ENCODE peak calls at places on chromosomes 16 and 17, in five cellular contexts. One of them, this sample, is unnamed.

GRCh38 chr17:78173025-78173715 is 4.8 kb downstream of the SYNGR2 start:
- ATAC-seq in heart right ventricle: peak
- ATAC-seq in right lobe of liver: no peak
- ATAC-seq in naive thymus-derived CD4-positive, alpha-beta T cell: peak
- ATAC-seq in pancreas: no peak
- ATAC-seq in this sample: peak

GRCh38 chr17:42337442-42337841 is 49.1 kb downstream of the STAT5A start:
- ATAC-seq in heart right ventricle: peak
- ATAC-seq in right lobe of liver: peak
- ATAC-seq in naive thymus-derived CD4-positive, alpha-beta T cell: peak
- ATAC-seq in pancreas: peak
- ATAC-seq in this sample: no peak

GRCh38 chr17:38729368-38729885 is 714 bp upstream of the CISD3 start:
- ATAC-seq in heart right ventricle: no peak
- ATAC-seq in right lobe of liver: no peak
- ATAC-seq in naive thymus-derived CD4-positive, alpha-beta T cell: no peak
- ATAC-seq in pancreas: no peak
- ATAC-seq in this sample: no peak

GRCh38 chr16:89334050-89334449 is 116.5 kb downstream of the ZNF778 start:
- ATAC-seq in heart right ventricle: no peak
- ATAC-seq in right lobe of liver: no peak
- ATAC-seq in naive thymus-derived CD4-positive, alpha-beta T cell: peak
- ATAC-seq in pancreas: peak
- ATAC-seq in this sample: peak

GRCh38 chr16:82627811-82628339 is 1.1 kb downstream of the CDH13 start:
- ATAC-seq in heart right ventricle: peak
- ATAC-seq in right lobe of liver: peak
- ATAC-seq in naive thymus-derived CD4-positive, alpha-beta T cell: no peak
- ATAC-seq in pancreas: no peak
- ATAC-seq in this sample: no peak

GRCh38 chr17:31573047-31573446 is 181.6 kb downstream of the RAB11FIP4 start:
- ATAC-seq in heart right ventricle: no peak
- ATAC-seq in right lobe of liver: no peak
- ATAC-seq in naive thymus-derived CD4-positive, alpha-beta T cell: no peak
- ATAC-seq in pancreas: no peak
- ATAC-seq in this sample: no peak

GRCh38 chr16:31477220-31478216 is 5.4 kb upstream of the SLC5A2 start:
- ATAC-seq in heart right ventricle: no peak
- ATAC-seq in right lobe of liver: peak
- ATAC-seq in naive thymus-derived CD4-positive, alpha-beta T cell: peak
- ATAC-seq in pancreas: peak
- ATAC-seq in this sample: no peak

GRCh38 chr17:79661292-79662041 is 50.6 kb upstream of the RBFOX3 start:
- ATAC-seq in heart right ventricle: no peak
- ATAC-seq in right lobe of liver: no peak
- ATAC-seq in naive thymus-derived CD4-positive, alpha-beta T cell: no peak
- ATAC-seq in pancreas: no peak
- ATAC-seq in this sample: no peak

GRCh38 chr17:68314916-68315535 is 23.7 kb downstream of the ARSG start:
- ATAC-seq in heart right ventricle: no peak
- ATAC-seq in right lobe of liver: no peak
- ATAC-seq in naive thymus-derived CD4-positive, alpha-beta T cell: peak
- ATAC-seq in pancreas: peak
- ATAC-seq in this sample: no peak

GRCh38 chr16:78817442-78817829 is 718.0 kb downstream of the WWOX start:
- ATAC-seq in heart right ventricle: no peak
- ATAC-seq in right lobe of liver: peak
- ATAC-seq in naive thymus-derived CD4-positive, alpha-beta T cell: no peak
- ATAC-seq in pancreas: peak
- ATAC-seq in this sample: no peak
- H3K27ac ChIP-seq in heart right ventricle: peak
- H3K27ac ChIP-seq in right lobe of liver: no peak
- H3K27ac ChIP-seq in naive thymus-derived CD4-positive, alpha-beta T cell: no peak
- H3K27ac ChIP-seq in pancreas: no peak
- H3K27ac ChIP-seq in this sample: peak

GRCh38 chr17:48052956-48053757 is 5.0 kb downstream of the NFE2L1 start:
- ATAC-seq in heart right ventricle: peak
- ATAC-seq in right lobe of liver: peak
- ATAC-seq in naive thymus-derived CD4-positive, alpha-beta T cell: no peak
- ATAC-seq in pancreas: no peak
- ATAC-seq in this sample: peak
- H3K27ac ChIP-seq in heart right ventricle: peak
- H3K27ac ChIP-seq in right lobe of liver: peak
- H3K27ac ChIP-seq in naive thymus-derived CD4-positive, alpha-beta T cell: no peak
- H3K27ac ChIP-seq in pancreas: peak
- H3K27ac ChIP-seq in this sample: peak

DNA sequence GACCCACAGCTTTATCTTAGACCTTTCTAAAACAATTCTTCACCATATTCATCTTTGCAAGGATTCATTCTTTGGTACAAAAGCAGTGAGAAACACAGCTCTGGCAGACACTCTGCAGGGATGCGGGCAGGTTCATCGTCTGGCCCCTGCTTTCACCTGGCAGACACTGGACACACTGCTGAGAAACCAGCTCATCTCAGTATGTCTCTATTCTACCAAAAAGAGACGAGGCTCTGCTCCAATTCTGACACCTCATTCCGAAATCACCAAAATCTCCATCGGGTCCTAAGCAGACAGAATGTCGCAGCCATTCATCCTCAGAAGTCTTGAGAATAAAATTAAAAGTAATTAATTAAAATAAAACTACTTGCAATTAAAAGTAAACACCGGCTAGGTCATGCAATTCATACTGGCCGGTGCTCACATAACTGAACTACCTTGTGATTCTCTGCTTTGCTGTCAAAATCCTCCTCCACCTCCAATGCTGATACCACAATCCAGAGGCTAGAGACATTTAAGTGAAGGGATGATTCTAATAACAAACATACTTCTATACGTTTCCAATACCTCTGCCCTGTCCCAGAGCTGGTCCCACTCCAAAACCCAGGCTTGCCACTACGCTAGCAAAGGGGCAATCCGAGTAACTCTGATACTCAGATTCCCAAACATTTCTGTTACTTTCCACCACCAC is 1.3 kb downstream of the RNF157 start:
- ATAC-seq in heart right ventricle: no peak
- ATAC-seq in right lobe of liver: no peak
- ATAC-seq in naive thymus-derived CD4-positive, alpha-beta T cell: no peak
- ATAC-seq in pancreas: no peak
- ATAC-seq in this sample: no peak
- H3K27ac ChIP-seq in heart right ventricle: no peak
- H3K27ac ChIP-seq in right lobe of liver: no peak
- H3K27ac ChIP-seq in naive thymus-derived CD4-positive, alpha-beta T cell: peak
- H3K27ac ChIP-seq in pancreas: no peak
- H3K27ac ChIP-seq in this sample: peak

GRCh38 chr16:11356573-11357331 is 11.5 kb downstream of the RMI2 start:
- ATAC-seq in heart right ventricle: peak
- ATAC-seq in right lobe of liver: peak
- ATAC-seq in naive thymus-derived CD4-positive, alpha-beta T cell: peak
- ATAC-seq in pancreas: peak
- ATAC-seq in this sample: peak

GRCh38 chr16:11361043-11361442 is 15.8 kb downstream of the RMI2 start:
- ATAC-seq in heart right ventricle: no peak
- ATAC-seq in right lobe of liver: no peak
- ATAC-seq in naive thymus-derived CD4-positive, alpha-beta T cell: no peak
- ATAC-seq in pancreas: no peak
- ATAC-seq in this sample: no peak

GRCh38 chr16:11360581-11360980 is 15.3 kb downstream of the RMI2 start:
- ATAC-seq in heart right ventricle: no peak
- ATAC-seq in right lobe of liver: no peak
- ATAC-seq in naive thymus-derived CD4-positive, alpha-beta T cell: no peak
- ATAC-seq in pancreas: no peak
- ATAC-seq in this sample: no peak

GRCh38 chr16:11358531-11358930 is 13.3 kb downstream of the RMI2 start:
- ATAC-seq in heart right ventricle: no peak
- ATAC-seq in right lobe of liver: no peak
- ATAC-seq in naive thymus-derived CD4-positive, alpha-beta T cell: no peak
- ATAC-seq in pancreas: no peak
- ATAC-seq in this sample: no peak

GRCh38 chr16:11359370-11359769 is 14.1 kb downstream of the RMI2 start:
- ATAC-seq in heart right ventricle: no peak
- ATAC-seq in right lobe of liver: no peak
- ATAC-seq in naive thymus-derived CD4-positive, alpha-beta T cell: no peak
- ATAC-seq in pancreas: peak
- ATAC-seq in this sample: no peak
- H3K27ac ChIP-seq in heart right ventricle: peak
- H3K27ac ChIP-seq in right lobe of liver: no peak
- H3K27ac ChIP-seq in naive thymus-derived CD4-positive, alpha-beta T cell: no peak
- H3K27ac ChIP-seq in pancreas: peak
- H3K27ac ChIP-seq in this sample: no peak

GRCh38 chr17:40561294-40561870 is 3.9 kb downstream of the CCR7 start:
- ATAC-seq in heart right ventricle: no peak
- ATAC-seq in right lobe of liver: no peak
- ATAC-seq in naive thymus-derived CD4-positive, alpha-beta T cell: no peak
- ATAC-seq in pancreas: no peak
- ATAC-seq in this sample: no peak
- H3K27ac ChIP-seq in heart right ventricle: no peak
- H3K27ac ChIP-seq in right lobe of liver: no peak
- H3K27ac ChIP-seq in naive thymus-derived CD4-positive, alpha-beta T cell: peak
- H3K27ac ChIP-seq in pancreas: no peak
- H3K27ac ChIP-seq in this sample: no peak

GRCh38 chr17:7295230-7296180 is 1.1 kb upstream of the YBX2 start:
- ATAC-seq in heart right ventricle: no peak
- ATAC-seq in right lobe of liver: no peak
- ATAC-seq in naive thymus-derived CD4-positive, alpha-beta T cell: no peak
- ATAC-seq in pancreas: no peak
- ATAC-seq in this sample: no peak
- H3K27ac ChIP-seq in heart right ventricle: peak
- H3K27ac ChIP-seq in right lobe of liver: no peak
- H3K27ac ChIP-seq in naive thymus-derived CD4-positive, alpha-beta T cell: no peak
- H3K27ac ChIP-seq in pancreas: no peak
- H3K27ac ChIP-seq in this sample: peak

GRCh38 chr17:82106697-82107305 is 8.8 kb upstream of the FASN start:
- ATAC-seq in heart right ventricle: no peak
- ATAC-seq in right lobe of liver: no peak
- ATAC-seq in naive thymus-derived CD4-positive, alpha-beta T cell: no peak
- ATAC-seq in pancreas: peak
- ATAC-seq in this sample: peak
- H3K27ac ChIP-seq in heart right ventricle: peak
- H3K27ac ChIP-seq in right lobe of liver: peak
- H3K27ac ChIP-seq in naive thymus-derived CD4-positive, alpha-beta T cell: peak
- H3K27ac ChIP-seq in pancreas: peak
- H3K27ac ChIP-seq in this sample: peak

GRCh38 chr16:67014641-67015315 is 14.2 kb upstream of the CBFB start:
- ATAC-seq in heart right ventricle: no peak
- ATAC-seq in right lobe of liver: no peak
- ATAC-seq in naive thymus-derived CD4-positive, alpha-beta T cell: no peak
- ATAC-seq in pancreas: no peak
- ATAC-seq in this sample: no peak
- H3K27ac ChIP-seq in heart right ventricle: peak
- H3K27ac ChIP-seq in right lobe of liver: no peak
- H3K27ac ChIP-seq in naive thymus-derived CD4-positive, alpha-beta T cell: no peak
- H3K27ac ChIP-seq in pancreas: no peak
- H3K27ac ChIP-seq in this sample: no peak